ENCODE peak calls at places on chromosome 14, in five cellular contexts. R is endodermal cell, C is tibial nerve, K is cardiac muscle cell, E is heart right ventricle. W is an unnamed sample.

GRCh38 chr14:79369359-79370332 is 841.7 kb downstream of the DIO2 start:
- DNase-seq in K (peak; percentile 21), R (no peak), E (no peak), C (no peak), W (no peak)

GRCh38 chr14:100408350-100409015 is 85.3 kb downstream of the SLC25A47 start:
- DNase-seq in E (no peak), C (no peak), R (no peak), K (no peak), W (peak; percentile 51)

GRCh38 chr14:73227812-73228781 is 9.2 kb upstream of the PAPLN start:
- DNase-seq in K (no peak), C (no peak), R (no peak), E (peak; percentile 47), W (no peak)

GRCh38 chr14:50395448-50395847 is 1.2 kb downstream of the CDKL1 start:
- DNase-seq in C (no peak), K (no peak), R (no peak), E (no peak), W (no peak)

GRCh38 chr14:93892923-93893549 is 34.1 kb upstream of the FAM181A start:
- DNase-seq in R (peak; percentile 95), E (peak; percentile 72), K (peak; percentile 84), C (peak; percentile 63), W (peak; percentile 89)

GRCh38 chr14:55373784-55374725 is 37.6 kb downstream of the ATG14 start:
- DNase-seq in R (no peak), E (no peak), K (no peak), C (no peak), W (no peak)

GRCh38 chr14:55240526-55241178 is 30.6 kb upstream of the FBXO34 start:
- DNase-seq in R (peak; percentile 85), E (peak; percentile 18), K (no peak), C (no peak), W (no peak)

GRCh38 chr14:28830115-28830534 is 63.5 kb downstream of the FOXG1 start:
- DNase-seq in C (no peak), K (no peak), E (no peak), R (no peak), W (no peak)

GRCh38 chr14:39175445-39176262 is 600 bp downstream of the PNN start:
- DNase-seq in K (peak; percentile 61), C (no peak), E (no peak), R (peak; percentile 71), W (no peak)

GRCh38 chr14:72745991-72746980 is 147.6 kb downstream of the DPF3 start:
- DNase-seq in E (no peak), C (no peak), K (no peak), R (no peak), W (no peak)

GRCh38 chr14:74504874-74505617 is 11.5 kb downstream of the ISCA2 start:
- DNase-seq in R (no peak), K (no peak), E (no peak), C (no peak), W (no peak)

GRCh38 chr14:103861413-103862392 is 14.3 kb upstream of the PPP1R13B start:
- DNase-seq in E (no peak), C (no peak), R (no peak), K (peak; percentile 19), W (no peak)

GRCh38 chr14:61321385-61322010 is at the start of gene PRKCH:
- DNase-seq in R (peak; percentile 90), E (peak; percentile 82), K (peak; percentile 80), C (no peak), W (peak; percentile 94)

GRCh38 chr14:53011053-53011462 is 60.2 kb upstream of the FERMT2 start:
- DNase-seq in C (peak; percentile 79), R (peak; percentile 86), K (peak; percentile 30), E (peak; percentile 61), W (no peak)

GRCh38 chr14:99809376-99809775 is 16.2 kb downstream of the EML1 start:
- DNase-seq in E (peak; percentile 80), C (peak; percentile 45), K (no peak), R (no peak), W (no peak)

GRCh38 chr14:46048127-46048526 is 603.5 kb downstream of the RPL10L start:
- DNase-seq in R (peak; percentile 88), K (peak; percentile 74), C (no peak), E (no peak), W (no peak)

GRCh38 chr14:34128665-34129064 is 177.8 kb upstream of the EGLN3 start:
- DNase-seq in E (peak; percentile 66), R (no peak), C (no peak), K (no peak), W (no peak)

GRCh38 chr14:73745571-73746539 is 31.7 kb upstream of the PNMA1 start:
- DNase-seq in E (no peak), C (no peak), K (no peak), R (no peak), W (no peak)

GRCh38 chr14:53542692-53543091 is 389.6 kb upstream of the DDHD1 start:
- DNase-seq in E (no peak), K (peak; percentile 65), C (no peak), R (no peak), W (no peak)

GRCh38 chr14:101179691-101180211 is 276.2 kb upstream of the RTL1 start:
- DNase-seq in K (no peak), C (no peak), E (no peak), R (no peak), W (peak; percentile 16)

GRCh38 chr14:92362781-92363235 is 39.8 kb downstream of the SLC24A4 start:
- DNase-seq in R (no peak), C (no peak), K (no peak), E (no peak), W (no peak)
- H3K27ac ChIP-seq in R (no peak overlapping the region), C (no peak overlapping the region), K (no peak overlapping the region), E (no peak overlapping the region), W (no peak overlapping the region)

GRCh38 chr14:96256420-96256819 is 410 bp downstream of the BDKRB1 start:
- DNase-seq in K (no peak), E (no peak), C (no peak), R (no peak), W (peak; percentile 3)
- H3K27ac ChIP-seq in K (no peak overlapping the region), E (no peak overlapping the region), C (peak overlapping the region; percentile 6), R (no peak overlapping the region), W (no peak overlapping the region)

DNA sequence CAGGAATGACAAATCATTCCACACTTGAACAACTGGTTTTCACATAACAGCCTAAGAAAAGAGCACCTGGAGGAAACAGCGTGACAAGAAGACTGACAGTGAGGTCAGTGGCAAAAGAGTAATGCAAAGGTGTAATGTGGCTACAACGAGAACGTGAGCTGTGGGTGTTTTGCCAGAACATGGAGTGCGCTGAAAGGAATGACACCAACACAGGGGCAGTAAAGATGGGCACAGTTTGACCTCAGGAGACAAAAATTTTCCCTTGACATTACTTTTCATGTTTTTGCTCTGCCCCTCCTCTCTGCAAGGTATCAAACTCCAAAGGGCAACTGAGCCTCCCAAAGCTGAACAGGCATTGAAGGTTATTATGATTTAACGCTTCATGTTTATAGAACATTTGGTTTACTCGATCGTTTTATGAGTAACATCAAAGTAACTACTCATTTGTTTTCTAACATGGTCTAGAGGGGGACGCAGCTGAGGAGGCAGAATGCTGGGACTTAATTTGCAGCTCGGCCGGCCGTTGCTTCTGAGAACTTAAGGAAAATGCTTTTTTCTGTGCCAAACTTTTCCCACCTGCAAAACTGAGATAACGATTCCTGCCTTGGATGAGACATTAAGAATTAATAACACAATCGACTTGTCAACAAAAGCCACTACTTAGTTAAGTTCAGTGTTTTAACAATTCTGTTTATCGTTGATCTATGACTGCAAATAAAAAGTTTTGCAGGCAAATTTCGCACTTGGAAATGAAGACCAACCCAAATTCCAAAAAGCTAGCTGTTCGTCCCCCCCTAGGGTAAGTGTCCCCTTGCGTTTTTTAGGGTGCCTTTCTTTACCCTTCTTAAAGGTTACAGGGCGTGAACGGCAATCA is 951 bp downstream of the HAUS4 start:
- DNase-seq in C (no peak), K (no peak), E (no peak), R (no peak), W (no peak)
- H3K27ac ChIP-seq in C (peak overlapping the region; percentile 93), K (peak overlapping the region; percentile 91), E (peak overlapping the region; percentile 92), R (peak overlapping the region; percentile 93), W (peak overlapping the region; percentile 98)

GRCh38 chr14:75591987-75592575 is 13.7 kb downstream of the FLVCR2 start:
- DNase-seq in E (no peak), K (no peak), R (no peak), C (no peak), W (no peak)

GRCh38 chr14:75587388-75587787 is 9.0 kb downstream of the FLVCR2 start:
- DNase-seq in C (no peak), K (no peak), E (no peak), R (no peak), W (no peak)

GRCh38 chr14:75595211-75595610 is 16.8 kb downstream of the FLVCR2 start:
- DNase-seq in C (no peak), E (no peak), R (no peak), K (no peak), W (no peak)

GRCh38 chr14:75589896-75590295 is 11.5 kb downstream of the FLVCR2 start:
- DNase-seq in C (no peak), E (no peak), K (no peak), R (no peak), W (no peak)

DNA sequence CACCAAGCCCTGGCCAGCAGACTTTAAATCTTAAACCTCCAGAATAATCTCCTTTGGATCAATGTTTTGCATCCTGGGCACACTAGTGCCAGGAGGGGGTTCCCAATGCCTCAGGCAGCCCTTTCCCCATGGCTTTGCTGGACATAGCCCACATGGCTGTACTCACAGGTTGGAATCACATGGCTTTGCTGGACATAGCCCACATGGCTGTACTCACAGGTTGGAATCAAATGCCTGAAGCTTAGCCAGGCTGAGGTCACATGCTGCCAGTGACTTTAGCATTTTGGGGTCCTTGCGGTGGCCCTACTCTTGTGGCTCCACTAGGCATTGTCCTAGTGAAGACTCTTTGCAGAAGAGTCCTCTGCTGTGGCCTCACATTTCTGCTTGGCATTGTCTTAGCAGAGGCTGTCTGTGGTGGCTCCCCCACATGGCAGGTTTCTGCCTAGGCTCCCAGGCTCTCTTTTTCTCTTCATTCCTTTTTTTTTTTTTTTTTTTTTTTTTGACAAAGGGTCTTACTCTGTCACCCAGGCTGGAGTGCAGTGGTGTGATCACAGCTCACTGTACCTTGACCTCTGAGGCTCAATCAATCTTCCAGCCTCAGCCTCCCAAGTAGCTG is 13.0 kb downstream of the FLVCR2 start:
- DNase-seq in E (no peak), C (no peak), K (no peak), R (no peak), W (no peak)
- H3K27ac ChIP-seq in E (no peak overlapping the region), C (no peak overlapping the region), K (no peak overlapping the region), R (no peak overlapping the region), W (no peak overlapping the region)

DNA sequence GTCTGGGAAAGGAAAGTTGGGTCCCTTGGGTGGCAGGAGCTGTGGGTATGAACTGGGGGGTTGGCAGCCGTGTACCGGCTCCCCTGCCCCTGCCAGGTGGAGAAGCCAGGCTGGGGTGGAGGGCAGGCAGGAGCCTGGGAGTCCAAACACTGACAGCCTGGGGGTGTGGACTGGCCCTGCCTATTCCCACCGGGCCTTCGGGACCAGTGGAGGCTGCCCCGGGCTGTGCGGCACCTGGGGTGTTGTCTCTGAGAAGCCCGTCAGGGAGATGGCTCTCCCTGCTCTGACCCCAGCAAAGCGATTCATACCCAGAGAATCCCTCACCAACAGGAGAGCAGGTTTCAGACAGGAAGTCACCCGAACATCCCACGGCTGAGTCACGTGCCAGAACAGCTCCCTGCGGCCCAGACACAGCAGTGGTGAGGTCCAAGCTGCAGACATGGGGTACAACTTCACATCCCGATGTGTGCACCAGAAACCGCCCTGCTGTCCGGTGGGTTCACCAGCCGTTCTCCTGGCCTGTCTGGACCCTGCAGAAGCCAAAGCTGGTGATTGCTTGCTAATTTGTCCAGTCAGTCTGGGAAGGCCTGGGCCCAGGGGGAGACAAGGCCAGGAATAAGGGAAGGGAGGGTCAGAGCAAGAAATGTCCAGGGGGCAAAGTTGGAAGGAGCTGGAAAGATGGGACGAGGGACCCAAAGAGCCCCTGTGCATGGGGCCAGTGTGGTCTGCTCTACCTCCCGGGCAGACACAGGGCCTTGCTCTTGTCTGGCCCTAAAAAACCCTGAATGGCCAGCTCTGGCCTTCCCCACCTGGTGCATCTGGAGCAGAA is 2.1 kb upstream of the GPR132 start:
- DNase-seq in R (peak; percentile 39), E (no peak), K (no peak), C (no peak), W (no peak)
- H3K27ac ChIP-seq in R (no peak overlapping the region), E (no peak overlapping the region), K (no peak overlapping the region), C (no peak overlapping the region), W (peak overlapping the region; percentile 95)

GRCh38 chr14:67170706-67171105 is 18.5 kb upstream of the GARIN2 start:
- DNase-seq in R (no peak), E (no peak), C (no peak), K (no peak), W (no peak)
- H3K27ac ChIP-seq in R (no peak overlapping the region), E (no peak overlapping the region), C (no peak overlapping the region), K (no peak overlapping the region), W (no peak overlapping the region)

W was measured in left lung.